ENCODE peak calls at places on chromosomes 2 and 18, in seven cellular contexts. One of them, this sample, is unnamed.

GRCh38 chr2:143617803-143618415 is 488.7 kb downstream of the ARHGAP15 start:
- DNase-seq in A549: no peak
- DNase-seq in IMR-90: no peak
- DNase-seq in ovary: no peak
- DNase-seq in heart left ventricle: no peak
- DNase-seq in tibial nerve: no peak
- DNase-seq in transverse colon: no peak
- DNase-seq in this sample: no peak

GRCh38 chr2:8433390-8433789 is 248.5 kb upstream of the ID2 start:
- DNase-seq in A549: no peak
- DNase-seq in IMR-90: no peak
- DNase-seq in ovary: no peak
- DNase-seq in heart left ventricle: no peak
- DNase-seq in tibial nerve: no peak
- DNase-seq in transverse colon: no peak
- DNase-seq in this sample: peak; percentile 6

GRCh38 chr18:32422185-32422584 is 48.5 kb downstream of the GAREM1 start:
- DNase-seq in A549: no peak
- DNase-seq in IMR-90: no peak
- DNase-seq in ovary: no peak
- DNase-seq in heart left ventricle: no peak
- DNase-seq in tibial nerve: no peak
- DNase-seq in transverse colon: no peak
- DNase-seq in this sample: no peak

GRCh38 chr2:105797298-105797819 is 52.6 kb downstream of the NCK2 start:
- DNase-seq in A549: no peak
- DNase-seq in IMR-90: peak; percentile 48
- DNase-seq in ovary: no peak
- DNase-seq in heart left ventricle: no peak
- DNase-seq in tibial nerve: peak; percentile 31
- DNase-seq in transverse colon: no peak
- DNase-seq in this sample: no peak

GRCh38 chr2:254231-254630 is 9.6 kb downstream of the SH3YL1 start:
- DNase-seq in A549: no peak
- DNase-seq in IMR-90: no peak
- DNase-seq in ovary: no peak
- DNase-seq in heart left ventricle: no peak
- DNase-seq in tibial nerve: no peak
- DNase-seq in transverse colon: no peak
- DNase-seq in this sample: no peak

GRCh38 chr2:61762292-61762691 is 91.6 kb downstream of the FAM161A start:
- DNase-seq in A549: no peak
- DNase-seq in IMR-90: no peak
- DNase-seq in ovary: no peak
- DNase-seq in heart left ventricle: no peak
- DNase-seq in tibial nerve: no peak
- DNase-seq in transverse colon: no peak
- DNase-seq in this sample: no peak

GRCh38 chr2:144372484-144373195 is 147.3 kb downstream of the ZEB2 start:
- DNase-seq in A549: no peak
- DNase-seq in IMR-90: no peak
- DNase-seq in ovary: peak; percentile 38
- DNase-seq in heart left ventricle: no peak
- DNase-seq in tibial nerve: peak; percentile 27
- DNase-seq in transverse colon: peak; percentile 14
- DNase-seq in this sample: no peak

GRCh38 chr2:70460333-70460732 is 93.3 kb downstream of the TGFA start:
- DNase-seq in A549: no peak
- DNase-seq in IMR-90: no peak
- DNase-seq in ovary: no peak
- DNase-seq in heart left ventricle: no peak
- DNase-seq in tibial nerve: no peak
- DNase-seq in transverse colon: no peak
- DNase-seq in this sample: no peak

GRCh38 chr2:24592436-24593100 is 101.5 kb downstream of the NCOA1 start:
- DNase-seq in A549: no peak
- DNase-seq in IMR-90: no peak
- DNase-seq in ovary: no peak
- DNase-seq in heart left ventricle: no peak
- DNase-seq in tibial nerve: no peak
- DNase-seq in transverse colon: no peak
- DNase-seq in this sample: no peak

GRCh38 chr2:158457826-158458616 is 1.3 kb downstream of the PKP4 start:
- DNase-seq in A549: peak; percentile 65
- DNase-seq in IMR-90: peak; percentile 44
- DNase-seq in ovary: peak; percentile 67
- DNase-seq in heart left ventricle: peak; percentile 60
- DNase-seq in tibial nerve: peak; percentile 24
- DNase-seq in transverse colon: peak; percentile 85
- DNase-seq in this sample: peak; percentile 91

GRCh38 chr2:84912984-84913383 is 7.5 kb downstream of the TMSB10 start:
- DNase-seq in A549: no peak
- DNase-seq in IMR-90: no peak
- DNase-seq in ovary: no peak
- DNase-seq in heart left ventricle: no peak
- DNase-seq in tibial nerve: no peak
- DNase-seq in transverse colon: no peak
- DNase-seq in this sample: no peak

GRCh38 chr2:128473175-128474013 is 154.7 kb upstream of the HS6ST1 start:
- DNase-seq in A549: no peak
- DNase-seq in IMR-90: peak; percentile 62
- DNase-seq in ovary: no peak
- DNase-seq in heart left ventricle: no peak
- DNase-seq in tibial nerve: no peak
- DNase-seq in transverse colon: peak; percentile 17
- DNase-seq in this sample: peak; percentile 14
- TF ChIP-seq POLR2A in A549: no peak
- TF ChIP-seq POLR2A in IMR-90: no peak
- TF ChIP-seq POLR2A in ovary: no peak
- TF ChIP-seq POLR2A in heart left ventricle: no peak
- TF ChIP-seq POLR2A in tibial nerve: no peak
- TF ChIP-seq POLR2A in transverse colon: no peak
- TF ChIP-seq POLR2A in this sample: no peak

GRCh38 chr2:202037086-202037485 is 3.4 kb downstream of the FZD7 start:
- DNase-seq in A549: no peak
- DNase-seq in IMR-90: peak; percentile 63
- DNase-seq in ovary: no peak
- DNase-seq in heart left ventricle: no peak
- DNase-seq in tibial nerve: no peak
- DNase-seq in transverse colon: no peak
- DNase-seq in this sample: no peak

GRCh38 chr2:202038471-202039277 is 5.0 kb downstream of the FZD7 start:
- DNase-seq in A549: peak; percentile 19
- DNase-seq in IMR-90: peak; percentile 62
- DNase-seq in ovary: peak; percentile 28
- DNase-seq in heart left ventricle: peak; percentile 26
- DNase-seq in tibial nerve: no peak
- DNase-seq in transverse colon: peak; percentile 23
- DNase-seq in this sample: no peak

GRCh38 chr2:202036601-202037037 is 3.0 kb downstream of the FZD7 start:
- DNase-seq in A549: no peak
- DNase-seq in IMR-90: peak; percentile 35
- DNase-seq in ovary: peak; percentile 28
- DNase-seq in heart left ventricle: no peak
- DNase-seq in tibial nerve: no peak
- DNase-seq in transverse colon: no peak
- DNase-seq in this sample: no peak

GRCh38 chr2:202042444-202042843 is 8.8 kb downstream of the FZD7 start:
- DNase-seq in A549: no peak
- DNase-seq in IMR-90: no peak
- DNase-seq in ovary: no peak
- DNase-seq in heart left ventricle: no peak
- DNase-seq in tibial nerve: no peak
- DNase-seq in transverse colon: no peak
- DNase-seq in this sample: no peak

DNA sequence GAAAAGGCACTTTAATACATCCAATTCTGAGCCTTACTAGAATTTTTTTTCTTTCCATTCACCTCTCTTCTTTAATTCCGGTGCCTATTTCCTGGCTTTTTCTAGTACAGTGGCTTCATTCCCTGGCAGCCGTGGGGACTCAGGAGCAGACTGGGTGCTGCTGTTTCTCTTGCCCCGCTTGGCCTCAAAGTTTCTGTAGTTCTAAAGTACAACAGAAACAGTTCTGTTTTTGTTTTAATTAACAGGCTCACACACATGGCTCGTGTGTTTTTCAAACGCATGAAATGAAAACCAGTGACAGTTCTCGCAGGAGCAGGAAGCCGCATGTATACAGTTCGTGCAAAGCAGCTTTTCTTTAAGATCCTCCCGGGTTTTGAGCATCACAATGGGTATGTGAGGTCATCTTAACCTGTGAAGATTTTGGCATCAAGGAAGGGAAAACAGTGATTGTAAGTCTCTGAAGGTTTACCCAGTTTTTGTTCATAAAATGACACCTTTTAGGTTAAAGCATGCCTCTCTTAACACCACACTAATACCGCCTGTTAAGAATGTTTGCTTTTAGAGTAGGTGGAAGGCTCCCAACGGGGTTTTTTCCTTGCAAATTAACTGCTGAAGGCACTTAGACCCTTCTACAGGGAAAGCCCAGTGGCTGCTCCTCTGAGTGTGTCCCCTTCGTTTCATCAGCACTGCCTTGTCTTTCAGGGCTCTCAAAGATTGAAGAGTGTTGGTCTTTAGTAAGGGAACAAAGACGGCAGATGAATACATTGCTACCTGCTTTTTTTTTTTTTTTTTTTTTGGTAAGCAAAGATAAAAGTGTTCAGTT is 5.8 kb downstream of the FZD7 start:
- DNase-seq in A549: no peak
- DNase-seq in IMR-90: no peak
- DNase-seq in ovary: no peak
- DNase-seq in heart left ventricle: no peak
- DNase-seq in tibial nerve: no peak
- DNase-seq in transverse colon: no peak
- DNase-seq in this sample: no peak
- H3K27ac ChIP-seq in A549: peak overlapping the region; percentile 70
- H3K27ac ChIP-seq in IMR-90: peak overlapping the region; percentile 63
- H3K27ac ChIP-seq in ovary: peak overlapping the region; percentile 5
- H3K27ac ChIP-seq in heart left ventricle: peak overlapping the region; percentile 66
- H3K27ac ChIP-seq in tibial nerve: no peak overlapping the region
- H3K27ac ChIP-seq in transverse colon: peak overlapping the region; percentile 99
- H3K27ac ChIP-seq in this sample: no peak overlapping the region

GRCh38 chr2:37324536-37324785 is 172 bp downstream of the PRKD3 start:
- DNase-seq in A549: no peak
- DNase-seq in IMR-90: peak; percentile 74
- DNase-seq in ovary: peak; percentile 88
- DNase-seq in heart left ventricle: peak; percentile 87
- DNase-seq in tibial nerve: peak; percentile 70
- DNase-seq in transverse colon: peak; percentile 86
- DNase-seq in this sample: peak; percentile 84
- TF ChIP-seq POLR2A in A549: peak; percentile 67
- TF ChIP-seq POLR2A in IMR-90: peak; percentile 64
- TF ChIP-seq POLR2A in ovary: no peak
- TF ChIP-seq POLR2A in heart left ventricle: no peak
- TF ChIP-seq POLR2A in tibial nerve: peak; percentile 46
- TF ChIP-seq POLR2A in transverse colon: peak; percentile 54
- TF ChIP-seq POLR2A in this sample: peak; percentile 51

GRCh38 chr18:61964616-61965015 is 71.8 kb upstream of the RNF152 start:
- DNase-seq in A549: no peak
- DNase-seq in IMR-90: no peak
- DNase-seq in ovary: no peak
- DNase-seq in heart left ventricle: no peak
- DNase-seq in tibial nerve: no peak
- DNase-seq in transverse colon: no peak
- DNase-seq in this sample: no peak

GRCh38 chr18:61967242-61967891 is 74.6 kb upstream of the RNF152 start:
- DNase-seq in A549: no peak
- DNase-seq in IMR-90: no peak
- DNase-seq in ovary: no peak
- DNase-seq in heart left ventricle: no peak
- DNase-seq in tibial nerve: no peak
- DNase-seq in transverse colon: no peak
- DNase-seq in this sample: no peak

GRCh38 chr18:61963705-61964104 is 70.9 kb upstream of the RNF152 start:
- DNase-seq in A549: no peak
- DNase-seq in IMR-90: no peak
- DNase-seq in ovary: peak; percentile 29
- DNase-seq in heart left ventricle: peak; percentile 55
- DNase-seq in tibial nerve: no peak
- DNase-seq in transverse colon: no peak
- DNase-seq in this sample: no peak

GRCh38 chr18:61965306-61965705 is 72.5 kb upstream of the RNF152 start:
- DNase-seq in A549: no peak
- DNase-seq in IMR-90: no peak
- DNase-seq in ovary: no peak
- DNase-seq in heart left ventricle: no peak
- DNase-seq in tibial nerve: no peak
- DNase-seq in transverse colon: no peak
- DNase-seq in this sample: no peak
- H3K27ac ChIP-seq in A549: no peak overlapping the region
- H3K27ac ChIP-seq in IMR-90: no peak overlapping the region
- H3K27ac ChIP-seq in ovary: no peak overlapping the region
- H3K27ac ChIP-seq in heart left ventricle: no peak overlapping the region
- H3K27ac ChIP-seq in tibial nerve: no peak overlapping the region
- H3K27ac ChIP-seq in transverse colon: no peak overlapping the region
- H3K27ac ChIP-seq in this sample: no peak overlapping the region

GRCh38 chr2:207166039-207166348 is 246 bp upstream of the KLF7 start:
- DNase-seq in A549: peak; percentile 94
- DNase-seq in IMR-90: peak; percentile 100
- DNase-seq in ovary: peak; percentile 98
- DNase-seq in heart left ventricle: peak; percentile 99
- DNase-seq in tibial nerve: peak; percentile 97
- DNase-seq in transverse colon: peak; percentile 95
- DNase-seq in this sample: peak; percentile 100

GRCh38 chr2:207165121-207166038 is at the start of gene KLF7:
- DNase-seq in A549: no peak
- DNase-seq in IMR-90: peak; percentile 51
- DNase-seq in ovary: peak; percentile 64
- DNase-seq in heart left ventricle: peak; percentile 46
- DNase-seq in tibial nerve: no peak
- DNase-seq in transverse colon: peak; percentile 45
- DNase-seq in this sample: peak; percentile 69

GRCh38 chr2:207167129-207167923 is 1.6 kb upstream of the KLF7 start:
- DNase-seq in A549: no peak
- DNase-seq in IMR-90: peak; percentile 72
- DNase-seq in ovary: no peak
- DNase-seq in heart left ventricle: no peak
- DNase-seq in tibial nerve: peak; percentile 44
- DNase-seq in transverse colon: peak; percentile 13
- DNase-seq in this sample: peak; percentile 64

GRCh38 chr2:207163815-207164747 is 1.7 kb downstream of the KLF7 start:
- DNase-seq in A549: peak; percentile 21
- DNase-seq in IMR-90: peak; percentile 48
- DNase-seq in ovary: peak; percentile 56
- DNase-seq in heart left ventricle: peak; percentile 74
- DNase-seq in tibial nerve: peak; percentile 62
- DNase-seq in transverse colon: peak; percentile 52
- DNase-seq in this sample: peak; percentile 78

GRCh38 chr2:207166349-207167128 is 791 bp upstream of the KLF7 start:
- DNase-seq in A549: peak; percentile 42
- DNase-seq in IMR-90: peak; percentile 81
- DNase-seq in ovary: peak; percentile 85
- DNase-seq in heart left ventricle: peak; percentile 85
- DNase-seq in tibial nerve: peak; percentile 76
- DNase-seq in transverse colon: peak; percentile 69
- DNase-seq in this sample: peak; percentile 84
- TF ChIP-seq POLR2A in A549: peak; percentile 76
- TF ChIP-seq POLR2A in IMR-90: peak; percentile 96
- TF ChIP-seq POLR2A in ovary: peak; percentile 87
- TF ChIP-seq POLR2A in heart left ventricle: peak; percentile 94
- TF ChIP-seq POLR2A in tibial nerve: peak; percentile 78
- TF ChIP-seq POLR2A in transverse colon: peak; percentile 88
- TF ChIP-seq POLR2A in this sample: peak; percentile 94